ENCODE peak calls at places on chromosome 19, in nine cellular contexts. U is breast epithelium; E is uterus; G is effector memory CD4-positive, alpha-beta T cell; W is heart left ventricle; J is A673; D is prostate gland; R is AG04450; Y is tibial nerve. V is an unnamed sample.
A peak's percentile ranks its signal among the peaks of the same experiment; 100 is the strongest.

GRCh38 chr19:47991191-47991808 is 670 bp downstream of the BSPH1 start:
- DNase-seq in E (no peak), W (no peak), U (no peak), J (no peak), G (no peak), D (no peak), Y (no peak), R (no peak), V (no peak)

GRCh38 chr19:18280247-18281081 is 958 bp downstream of the JUND start:
- DNase-seq in W (peak; percentile 93), Y (peak; percentile 79), J (peak; percentile 81), E (peak; percentile 81), R (no peak), D (peak; percentile 78), G (peak; percentile 77), U (peak; percentile 78), V (peak; percentile 77)

GRCh38 chr19:39406656-39407393 is at the start of gene ZFP36:
- DNase-seq in J (peak; percentile 76), W (peak; percentile 95), U (peak; percentile 97), E (peak; percentile 94), D (peak; percentile 92), Y (peak; percentile 90), G (peak; percentile 91), R (peak; percentile 60), V (peak; percentile 87)

GRCh38 chr19:45218887-45219780 is 26.1 kb downstream of the EXOC3L2 start:
- DNase-seq in U (no peak), J (no peak), W (no peak), R (no peak), Y (no peak), E (no peak), D (no peak), G (no peak), V (no peak)

GRCh38 chr19:46124638-46125115 is at the start of gene IGFL3:
- DNase-seq in G (no peak), Y (no peak), J (no peak), E (no peak), U (no peak), W (no peak), R (no peak), D (no peak), V (no peak)

GRCh38 chr19:6241680-6242079 is 38.1 kb downstream of the MLLT1 start:
- DNase-seq in D (peak; percentile 50), G (no peak), W (no peak), R (no peak), Y (peak; percentile 54), E (no peak), U (no peak), J (no peak), V (no peak)

GRCh38 chr19:33302974-33303790 is 848 bp upstream of the CEBPA start:
- DNase-seq in R (no peak), D (peak; percentile 53), Y (no peak), U (peak; percentile 64), G (no peak), J (peak; percentile 60), E (peak; percentile 64), W (peak; percentile 73), V (no peak)

GRCh38 chr19:30556230-30556711 is 184.1 kb downstream of the ZNF536 start:
- DNase-seq in G (no peak), E (no peak), R (no peak), D (no peak), J (no peak), U (no peak), W (no peak), Y (no peak), V (no peak)

GRCh38 chr19:15332311-15332996 is at the start of gene BRD4:
- DNase-seq in W (peak; percentile 88), R (no peak), G (peak; percentile 57), Y (peak; percentile 51), U (peak; percentile 65), D (peak; percentile 51), E (peak; percentile 78), J (peak; percentile 77), V (peak; percentile 75)

GRCh38 chr19:33259532-33259931 is 33.9 kb upstream of the SLC7A10 start:
- DNase-seq in W (no peak), E (no peak), G (no peak), U (no peak), Y (no peak), D (no peak), J (no peak), R (no peak), V (no peak)

GRCh38 chr19:52665529-52665928 is 27.4 kb upstream of the ZNF83 start:
- DNase-seq in W (no peak), R (no peak), Y (no peak), D (no peak), G (no peak), J (no peak), E (no peak), U (no peak), V (no peak)

GRCh38 chr19:3544742-3545668 is 6.0 kb downstream of the TEKTIP1 start:
- DNase-seq in D (peak; percentile 48), G (peak; percentile 66), J (peak; percentile 61), E (peak; percentile 69), R (no peak), Y (peak; percentile 56), U (no peak), W (peak; percentile 87), V (peak; percentile 62)

GRCh38 chr19:30896551-30896950 is 452.7 kb downstream of the TSHZ3 start:
- DNase-seq in R (no peak), W (no peak), D (no peak), J (no peak), G (no peak), U (no peak), E (no peak), Y (no peak), V (no peak)

DNA sequence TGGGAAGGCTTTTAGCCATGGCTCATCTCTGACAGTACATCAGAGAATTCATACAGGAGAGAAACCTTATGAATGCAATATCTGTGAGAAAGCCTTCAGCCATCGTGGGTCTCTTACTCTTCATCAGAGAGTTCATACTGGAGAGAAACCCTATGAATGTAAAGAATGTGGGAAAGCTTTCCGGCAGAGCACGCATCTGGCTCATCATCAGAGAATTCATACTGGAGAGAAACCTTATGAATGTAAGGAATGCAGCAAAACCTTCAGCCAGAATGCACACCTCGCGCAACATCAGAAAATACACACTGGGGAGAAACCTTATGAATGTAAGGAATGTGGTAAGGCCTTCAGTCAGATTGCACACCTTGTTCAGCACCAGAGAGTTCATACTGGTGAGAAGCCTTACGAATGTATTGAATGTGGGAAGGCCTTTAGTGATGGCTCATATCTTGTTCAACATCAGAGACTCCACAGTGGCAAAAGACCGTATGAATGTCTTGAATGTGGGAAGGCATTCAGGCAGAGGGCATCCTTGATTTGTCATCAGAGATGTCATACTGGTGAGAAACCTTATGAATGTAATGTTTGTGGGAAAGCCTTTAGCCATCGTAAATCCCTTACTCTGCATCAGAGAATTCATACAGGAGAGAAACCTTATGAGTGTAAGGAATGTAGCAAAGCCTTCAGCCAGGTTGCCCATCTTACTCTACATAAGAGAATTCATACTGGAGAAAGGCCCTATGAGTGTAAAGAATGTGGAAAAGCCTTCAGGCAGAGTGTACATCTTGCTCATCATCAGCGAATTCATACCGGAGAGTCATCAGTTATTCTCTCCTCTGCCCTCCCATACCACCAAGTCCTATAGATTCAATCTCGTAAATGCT is 10.7 kb downstream of the ZNF470 start:
- DNase-seq in J (no peak), W (no peak), Y (no peak), D (no peak), R (no peak), G (no peak), E (no peak), U (no peak), V (no peak)
- H3K9me3 ChIP-seq in J (peaks cover 98% of the 10 kb centered on the region), W (peaks cover 100% of the 10 kb centered on the region), Y (peaks cover 100% of the 10 kb centered on the region), D (peaks cover 9% of the 10 kb centered on the region), R (peaks cover 31% of the 10 kb centered on the region), G (peaks cover 86% of the 10 kb centered on the region), E (peaks cover 96% of the 10 kb centered on the region), U (peaks cover 100% of the 10 kb centered on the region), V (peaks cover 70% of the 10 kb centered on the region)

GRCh38 chr19:330503-330902 is 14.1 kb downstream of the MIER2 start:
- DNase-seq in W (no peak), E (no peak), U (no peak), R (no peak), J (no peak), Y (no peak), D (no peak), G (no peak), V (no peak)
- H3K9me3 ChIP-seq in W (peaks cover 24% of the 10 kb centered on the region), E (no peaks in the 10 kb centered on the region), U (no peaks in the 10 kb centered on the region), R (peaks cover 44% of the 10 kb centered on the region), J (peaks cover 4% of the 10 kb centered on the region), Y (peaks cover 4% of the 10 kb centered on the region), D (no peaks in the 10 kb centered on the region), G (no peaks in the 10 kb centered on the region), V (no peaks in the 10 kb centered on the region)

DNA sequence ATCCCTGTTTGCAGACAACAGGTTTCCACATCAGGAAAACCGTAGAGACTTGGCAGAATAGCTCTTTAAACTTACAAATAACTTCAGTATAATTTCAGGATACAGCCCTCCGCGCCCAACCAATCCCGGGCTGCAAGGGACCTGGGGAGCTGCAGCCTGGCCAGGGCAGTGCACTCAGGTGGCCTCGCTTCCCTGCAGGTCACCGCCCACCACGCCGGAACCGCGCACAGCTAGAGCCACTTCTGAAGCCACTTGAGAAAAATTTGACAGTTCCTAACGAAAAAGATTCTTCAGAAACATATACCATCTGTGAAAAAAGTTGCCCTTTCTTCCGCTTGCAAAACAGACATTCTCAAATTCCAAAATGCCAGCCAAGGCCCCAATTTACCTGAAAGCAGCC is 11.1 kb downstream of the ZNF91 start:
- DNase-seq in R (no peak), G (no peak), D (no peak), J (no peak), E (no peak), W (no peak), U (no peak), Y (no peak), V (no peak)
- H3K9me3 ChIP-seq in R (peaks cover 51% of the 10 kb centered on the region), G (peaks cover 28% of the 10 kb centered on the region), D (no peaks in the 10 kb centered on the region), J (peaks cover 68% of the 10 kb centered on the region), E (peaks cover 12% of the 10 kb centered on the region), W (peaks cover 50% of the 10 kb centered on the region), U (peaks cover 66% of the 10 kb centered on the region), Y (peaks cover 60% of the 10 kb centered on the region), V (peaks cover 30% of the 10 kb centered on the region)

DNA sequence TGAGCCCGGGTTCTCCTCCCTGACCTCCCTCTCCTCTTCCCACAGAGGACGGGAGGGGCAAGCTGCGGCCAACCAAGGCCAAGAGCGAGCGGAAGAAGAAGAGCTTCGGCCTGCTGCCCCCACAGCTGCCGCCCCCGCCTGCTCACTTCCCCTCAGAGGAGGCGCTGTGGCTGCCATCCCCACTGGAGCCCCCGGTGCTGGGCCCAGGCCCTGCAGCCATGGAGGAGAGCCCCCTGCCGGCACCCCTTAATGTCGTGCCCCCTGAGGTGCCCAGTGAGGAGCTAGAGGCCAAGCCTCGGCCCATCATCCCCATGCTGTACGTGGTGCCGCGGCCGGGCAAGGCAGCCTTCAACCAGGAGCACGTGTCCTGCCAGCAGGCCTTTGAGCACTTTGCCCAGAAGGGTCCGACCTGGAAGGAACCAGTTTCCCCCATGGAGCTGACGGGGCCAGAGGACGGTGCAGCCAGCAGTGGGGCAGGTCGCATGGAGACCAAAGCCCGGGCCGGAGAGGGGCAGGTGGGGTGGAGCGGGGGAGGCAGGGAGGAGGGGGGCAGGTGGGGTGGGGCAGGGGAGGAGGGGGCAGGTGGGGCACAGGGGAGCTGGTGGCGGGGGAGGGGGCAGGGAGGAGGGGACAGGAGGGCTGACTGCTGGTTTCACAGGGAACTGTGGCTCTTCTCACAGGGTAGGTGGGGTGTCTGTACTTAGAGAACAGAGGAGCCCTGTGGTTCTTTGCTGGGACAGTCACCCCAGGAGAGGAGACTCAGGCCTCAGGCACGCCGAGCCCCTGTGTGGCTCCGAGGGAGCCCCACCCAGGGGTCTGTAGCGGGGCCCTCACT is 162.3 kb downstream of the KDM4B start:
- DNase-seq in D (no peak), G (no peak), U (no peak), W (no peak), Y (no peak), R (no peak), J (no peak), E (no peak), V (no peak)
- H3K9me3 ChIP-seq in D (no peaks in the 10 kb centered on the region), G (no peaks in the 10 kb centered on the region), U (no peaks in the 10 kb centered on the region), W (no peaks in the 10 kb centered on the region), Y (no peaks in the 10 kb centered on the region), R (no peaks in the 10 kb centered on the region), J (no peaks in the 10 kb centered on the region), E (no peaks in the 10 kb centered on the region), V (no peaks in the 10 kb centered on the region)

GRCh38 chr19:56966697-56967299 is 126.3 kb upstream of the PEG3 start:
- DNase-seq in R (no peak), E (peak; percentile 39), U (no peak), D (no peak), W (no peak), J (no peak), Y (no peak), G (no peak), V (no peak)
- H3K9me3 ChIP-seq in R (peaks cover 69% of the 10 kb centered on the region), E (no peaks in the 10 kb centered on the region), U (no peaks in the 10 kb centered on the region), D (no peaks in the 10 kb centered on the region), W (no peaks in the 10 kb centered on the region), J (no peaks in the 10 kb centered on the region), Y (no peaks in the 10 kb centered on the region), G (no peaks in the 10 kb centered on the region), V (no peaks in the 10 kb centered on the region)